ENCODE peak calls at places on chromosomes 5 and 9, in eight cellular contexts. U, Z, A, Q, S, M, X and R are unnamed samples.

GRCh38 chr5:76351577-76351976 is 51.5 kb upstream of the IQGAP2 start:
- DNase-seq in U (no peak), Z (no peak), A (no peak), Q (no peak), S (no peak), M (no peak), X (no peak), R (peak)

GRCh38 chr5:148820778-148821395 is 5.5 kb upstream of the ADRB2 start:
- DNase-seq in U (no peak), Z (no peak), A (peak), Q (no peak), S (no peak), M (no peak), X (no peak), R (no peak)

GRCh38 chr5:72478684-72479083 is 28.5 kb downstream of the ZNF366 start:
- DNase-seq in U (no peak), Z (no peak), A (no peak), Q (no peak), S (no peak), M (no peak), X (no peak), R (no peak)

GRCh38 chr5:76145945-76146344 is 62.8 kb downstream of the SV2C start:
- DNase-seq in U (no peak), Z (no peak), A (no peak), Q (no peak), S (no peak), M (no peak), X (no peak), R (peak)

GRCh38 chr5:125151150-125151932 is 404.9 kb upstream of the ZNF608 start:
- DNase-seq in U (no peak), Z (no peak), A (no peak), Q (no peak), S (no peak), M (no peak), X (no peak), R (no peak)

GRCh38 chr9:106583751-106584150 is 279.2 kb upstream of the ZNF462 start:
- DNase-seq in U (no peak), Z (no peak), A (no peak), Q (no peak), S (no peak), M (no peak), X (no peak), R (no peak)

GRCh38 chr9:6433405-6433804 is 20.4 kb downstream of the UHRF2 start:
- DNase-seq in U (no peak), Z (no peak), A (no peak), Q (no peak), S (no peak), M (no peak), X (no peak), R (no peak)

GRCh38 chr9:121637441-121638222 is 13.8 kb upstream of the DAB2IP start:
- DNase-seq in U (no peak), Z (no peak), A (no peak), Q (no peak), S (no peak), M (no peak), X (no peak), R (no peak)

GRCh38 chr9:137195525-137196220 is 4.9 kb downstream of the TPRN start:
- DNase-seq in U (no peak), Z (no peak), A (no peak), Q (no peak), S (no peak), M (no peak), X (peak), R (no peak)

GRCh38 chr9:124062172-124062571 is 50.6 kb downstream of the LHX2 start:
- DNase-seq in U (no peak), Z (no peak), A (no peak), Q (no peak), S (no peak), M (no peak), X (no peak), R (no peak)
- TF ChIP-seq CTCF in U (peak), Z (no peak), A (peak), Q (no peak), S (no peak), M (peak), X (no peak), R (peak)

DNA sequence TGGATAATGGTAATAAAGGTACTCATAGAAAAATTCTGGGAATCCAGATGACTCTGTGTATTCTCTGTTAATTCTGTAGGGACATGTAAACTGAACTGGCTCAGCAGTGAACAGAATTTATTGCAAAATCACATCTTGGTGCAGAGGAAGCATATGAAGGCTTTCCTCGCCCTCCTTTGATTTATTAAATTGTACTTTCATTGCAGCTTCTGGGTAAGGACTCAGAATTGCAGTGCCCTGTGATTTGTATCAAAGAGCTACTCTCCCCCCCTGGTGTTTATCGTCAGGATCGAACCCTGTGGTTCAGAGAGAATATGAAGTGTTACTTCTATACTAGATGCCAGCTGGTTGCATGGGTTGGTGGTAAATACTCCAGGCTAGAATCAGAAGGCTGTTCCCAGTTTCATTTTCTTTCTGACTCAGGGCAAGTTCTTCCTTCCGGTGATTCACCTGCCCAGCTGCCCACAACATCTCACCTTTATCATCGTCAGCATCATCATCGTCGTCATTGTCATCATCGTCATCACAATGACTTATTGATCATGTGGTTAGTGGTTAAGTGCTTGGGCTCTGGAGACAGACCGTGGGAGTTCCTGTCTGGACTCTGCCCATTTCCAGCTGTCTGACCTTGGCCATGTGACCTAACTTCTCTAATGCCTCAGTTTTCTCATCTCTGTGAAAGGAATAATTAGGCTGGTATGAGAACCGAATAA is 238.8 kb downstream of the ARHGAP26 start:
- DNase-seq in U (no peak), Z (no peak), A (peak), Q (peak), S (no peak), M (peak), X (no peak), R (peak)
- TF ChIP-seq CTCF in U (no peak), Z (no peak), A (peak), Q (no peak), S (no peak), M (no peak), X (no peak), R (peak)

GRCh38 chr5:135883441-135883840 is 12.2 kb downstream of the IL9 start:
- DNase-seq in U (no peak), Z (no peak), A (peak), Q (no peak), S (no peak), M (no peak), X (no peak), R (peak)
- TF ChIP-seq CTCF in U (peak), Z (no peak), A (peak), Q (no peak), S (no peak), M (peak), X (no peak), R (peak)

DNA sequence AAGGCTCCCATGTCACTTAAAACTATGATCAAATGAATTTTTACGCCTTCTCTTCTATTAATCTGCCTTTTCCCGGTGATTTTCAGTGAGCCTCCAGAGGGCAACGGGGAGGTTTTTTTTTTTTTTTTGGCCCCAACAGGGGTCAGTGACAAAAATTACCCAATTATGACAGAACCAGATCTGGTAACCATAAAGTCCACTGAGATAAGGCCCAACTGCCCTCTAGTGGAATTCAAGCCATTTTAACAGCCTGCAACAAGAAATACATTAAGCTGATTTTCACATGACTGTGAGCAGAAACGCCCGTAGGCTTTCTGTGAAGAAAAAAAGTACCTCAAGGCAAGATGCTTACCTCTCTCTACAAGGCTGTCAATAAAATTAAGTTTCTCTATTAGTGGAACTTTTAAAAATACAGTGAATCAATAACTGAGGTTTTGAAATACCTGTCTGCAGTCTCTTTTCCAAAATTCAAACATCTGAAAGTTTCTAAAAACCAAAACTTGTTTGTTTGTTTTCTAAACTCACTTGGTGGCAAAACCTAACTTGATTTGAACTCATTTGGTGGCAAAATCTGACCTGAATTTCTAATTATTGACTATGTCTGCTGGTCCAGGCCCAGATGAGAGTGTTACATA is 49.7 kb upstream of the FST start:
- DNase-seq in U (no peak), Z (no peak), A (no peak), Q (no peak), S (no peak), M (no peak), X (no peak), R (no peak)
- TF ChIP-seq CTCF in U (peak), Z (peak), A (peak), Q (no peak), S (peak), M (peak), X (no peak), R (peak)

GRCh38 chr9:128391956-128392301 is 20.8 kb downstream of the URM1 start:
- DNase-seq in U (no peak), Z (no peak), A (no peak), Q (no peak), S (no peak), M (no peak), X (no peak), R (no peak)
- TF ChIP-seq CTCF in U (no peak), Z (no peak), A (no peak), Q (no peak), S (no peak), M (no peak), X (no peak), R (no peak)

DNA sequence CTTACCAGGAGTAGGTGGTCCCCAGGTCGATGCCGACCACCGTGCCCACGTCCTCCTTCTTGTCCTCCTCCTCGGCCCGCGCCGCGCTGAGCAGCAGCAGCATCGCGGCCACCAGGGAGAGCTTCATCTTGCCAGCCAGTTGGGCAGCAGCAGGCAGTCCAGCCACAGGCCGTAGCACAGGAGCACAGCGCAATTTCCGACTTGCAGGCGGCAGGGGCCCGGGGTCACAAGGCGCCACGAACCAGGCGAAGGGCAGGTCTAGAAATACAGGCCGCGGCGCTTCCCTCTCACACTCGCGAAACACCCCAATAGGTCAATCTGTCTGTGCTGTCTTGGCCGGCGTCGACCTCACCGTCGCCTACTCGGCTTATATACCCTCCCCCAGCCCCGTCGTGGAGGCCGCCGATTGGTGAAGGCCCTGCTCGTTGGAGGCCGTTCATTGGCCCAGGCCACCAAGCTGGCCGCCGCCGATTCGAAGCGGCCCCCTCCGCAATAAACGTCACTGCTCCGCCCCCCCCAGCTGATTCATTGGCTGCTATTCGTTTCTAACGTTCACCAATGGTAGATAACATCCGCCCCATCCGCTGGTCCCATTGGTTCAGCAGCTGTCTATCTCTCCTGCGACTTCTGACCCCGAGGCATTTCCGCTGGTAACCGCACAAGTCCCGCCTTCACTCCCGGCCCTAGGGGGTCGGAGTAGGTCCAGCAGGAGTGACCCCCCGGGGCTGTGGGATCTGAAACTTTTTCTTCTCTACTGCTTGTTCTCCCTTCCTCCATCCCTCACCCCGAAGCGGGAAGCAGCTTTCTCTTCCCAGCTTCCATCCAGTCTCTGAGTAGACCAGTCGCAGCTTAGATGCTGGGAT is at the start of gene HSPA5:
- DNase-seq in U (peak), Z (peak), A (peak), Q (peak), S (peak), M (peak), X (peak), R (peak)
- TF ChIP-seq CTCF in U (peak), Z (peak), A (peak), Q (no peak), S (peak), M (peak), X (no peak), R (no peak)

GRCh38 chr9:15280647-15281046 is 26.4 kb downstream of the TTC39B start:
- DNase-seq in U (no peak), Z (no peak), A (no peak), Q (no peak), S (no peak), M (no peak), X (no peak), R (no peak)
- TF ChIP-seq CTCF in U (no peak), Z (no peak), A (no peak), Q (no peak), S (no peak), M (no peak), X (no peak), R (no peak)